ENCODE peak calls at places on chromosomes 5 and 9, in ten cellular contexts. G is cardiac fibroblast, Q is GM20000, S is brain microvascular endothelial cell, A is K562, Y is RWPE1, E is astrocyte of the spinal cord, R is fibroblast of mammary gland, N is neural crest cell, H is fibroblast of the aortic adventitia. U is an unnamed sample.

GRCh38 chr5:134018154-134018985 is 13.6 kb upstream of the VDAC1 start:
- DNase-seq in G (no peak), Q (no peak), S (no peak), A (no peak), Y (no peak), E (no peak), R (peak; percentile 12), N (no peak), H (peak; percentile 77), U (no peak)

GRCh38 chr9:133959171-133959570 is 33.0 kb downstream of the VAV2 start:
- DNase-seq in G (no peak), Q (no peak), S (no peak), A (no peak), Y (no peak), E (no peak), R (no peak), N (no peak), H (no peak), U (no peak)

GRCh38 chr9:84697494-84698114 is 28.1 kb downstream of the NTRK2 start:
- DNase-seq in G (peak; percentile 50), Q (peak; percentile 65), S (peak; percentile 64), A (peak; percentile 11), Y (peak; percentile 65), E (peak; percentile 72), R (peak; percentile 38), N (peak; percentile 59), H (peak; percentile 31), U (peak; percentile 59)

GRCh38 chr5:136308396-136308795 is 56.9 kb downstream of the TRPC7 start:
- DNase-seq in G (no peak), Q (no peak), S (no peak), A (no peak), Y (no peak), E (no peak), R (no peak), N (no peak), H (no peak), U (no peak)

GRCh38 chr9:127867356-127868277 is 9.9 kb downstream of the AK1 start:
- DNase-seq in G (no peak), Q (no peak), S (no peak), A (no peak), Y (no peak), E (no peak), R (no peak), N (no peak), H (no peak), U (no peak)

GRCh38 chr9:70614786-70615565 is 200.5 kb upstream of the KLF9 start:
- DNase-seq in G (no peak), Q (no peak), S (no peak), A (no peak), Y (no peak), E (no peak), R (no peak), N (no peak), H (no peak), U (no peak)

GRCh38 chr9:113612828-113613227 is 149.3 kb downstream of the RGS3 start:
- DNase-seq in G (no peak), Q (no peak), S (no peak), A (no peak), Y (no peak), E (no peak), R (no peak), N (no peak), H (no peak), U (no peak)

GRCh38 chr5:94263068-94263467 is 355.3 kb downstream of the KIAA0825 start:
- DNase-seq in G (no peak), Q (no peak), S (no peak), A (no peak), Y (no peak), E (no peak), R (no peak), N (no peak), H (no peak), U (no peak)

GRCh38 chr9:25442517-25442916 is 235.7 kb downstream of the TUSC1 start:
- DNase-seq in G (no peak), Q (no peak), S (no peak), A (no peak), Y (no peak), E (no peak), R (no peak), N (no peak), H (no peak), U (no peak)

GRCh38 chr5:100623719-100624118 is 88.5 kb downstream of the FAM174A start:
- DNase-seq in G (peak; percentile 70), Q (peak; percentile 21), S (peak; percentile 38), A (no peak), Y (peak; percentile 42), E (peak; percentile 49), R (peak; percentile 49), N (no peak), H (peak; percentile 66), U (no peak)

GRCh38 chr5:154871732-154872131 is 13.3 kb downstream of the CNOT8 start:
- DNase-seq in G (no peak), Q (no peak), S (no peak), A (no peak), Y (no peak), E (no peak), R (no peak), N (no peak), H (no peak), U (no peak)
- TF ChIP-seq CTCF in G (no peak), Q (no peak), S (no peak), A (no peak), Y (no peak), E (no peak), R (no peak), N (no peak), H (no peak), U (no peak)

GRCh38 chr5:169577966-169578365 is 5.6 kb upstream of the SPDL1 start:
- DNase-seq in G (peak; percentile 78), Q (no peak), S (no peak), A (no peak), Y (peak; percentile 26), E (peak; percentile 13), R (peak; percentile 70), N (no peak), H (peak; percentile 87), U (no peak)
- TF ChIP-seq CTCF in G (peak; percentile 59), Q (peak; percentile 9), S (peak; percentile 53), A (no peak), Y (peak; percentile 84), E (peak; percentile 49), R (peak; percentile 80), N (peak; percentile 56), H (peak; percentile 80), U (peak; percentile 58)

GRCh38 chr9:101388507-101388993 is 3.7 kb upstream of the BAAT start:
- DNase-seq in G (peak; percentile 9), Q (no peak), S (no peak), A (no peak), Y (no peak), E (no peak), R (peak; percentile 27), N (no peak), H (no peak), U (no peak)
- TF ChIP-seq CTCF in G (peak; percentile 30), Q (no peak), S (peak; percentile 56), A (peak; percentile 30), Y (no peak), E (peak; percentile 53), R (peak; percentile 51), N (no peak), H (peak; percentile 39), U (no peak)

GRCh38 chr5:28714887-28715286 is 1676.5 kb upstream of the CDH9 start:
- DNase-seq in G (no peak), Q (no peak), S (no peak), A (no peak), Y (no peak), E (no peak), R (no peak), N (no peak), H (no peak), U (no peak)

GRCh38 chr5:28707706-28708105 is 1669.3 kb upstream of the CDH9 start:
- DNase-seq in G (no peak), Q (no peak), S (peak; percentile 60), A (no peak), Y (no peak), E (peak; percentile 56), R (no peak), N (no peak), H (no peak), U (no peak)

GRCh38 chr5:28708472-28708871 is 1670.1 kb upstream of the CDH9 start:
- DNase-seq in G (no peak), Q (no peak), S (no peak), A (no peak), Y (no peak), E (no peak), R (no peak), N (no peak), H (no peak), U (no peak)

GRCh38 chr5:28710360-28710759 is 1672.0 kb upstream of the CDH9 start:
- DNase-seq in G (no peak), Q (no peak), S (no peak), A (peak; percentile 9), Y (peak; percentile 6), E (no peak), R (no peak), N (no peak), H (no peak), U (no peak)
- TF ChIP-seq CTCF in G (no peak), Q (no peak), S (no peak), A (no peak), Y (peak; percentile 10), E (peak; percentile 25), R (no peak), N (peak; percentile 46), H (peak; percentile 18), U (peak; percentile 39)

DNA sequence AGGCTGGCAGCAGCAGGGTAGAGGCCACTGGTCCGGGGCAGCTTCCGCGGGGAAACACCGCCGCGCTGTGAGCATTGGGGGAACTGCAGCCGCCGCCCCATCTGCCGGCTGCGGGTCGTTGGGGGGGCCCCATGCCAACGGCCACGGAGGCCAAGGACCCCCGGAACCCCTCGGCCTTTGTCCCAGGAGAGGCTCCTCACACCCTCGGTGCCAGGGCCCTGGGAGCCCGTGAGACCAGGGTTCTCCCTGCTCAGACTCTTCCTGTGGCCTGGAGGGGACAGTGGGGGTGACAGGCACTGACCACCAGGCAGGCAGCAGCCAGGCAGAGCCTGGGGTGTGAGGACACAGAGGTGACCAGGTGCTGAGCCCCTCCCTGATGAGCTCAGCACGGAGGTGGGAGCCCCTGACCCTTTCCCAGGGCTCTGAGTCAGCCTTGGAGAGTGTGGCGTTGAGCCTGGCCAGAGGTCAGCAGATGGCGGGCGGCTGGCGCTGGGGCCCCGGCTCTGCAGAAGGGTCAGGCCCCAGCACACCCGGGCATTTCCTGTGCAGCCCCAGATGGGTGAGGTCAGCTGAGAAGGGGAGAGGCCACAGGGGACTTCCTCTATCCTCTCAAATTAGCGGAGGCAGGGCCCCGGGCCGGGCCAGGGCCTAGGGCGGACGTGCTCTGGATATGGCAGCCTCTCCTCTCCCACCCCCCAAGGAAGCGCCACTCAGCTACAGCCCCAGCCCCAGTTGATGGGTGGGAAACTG is 17.9 kb upstream of the EGFL7 start:
- DNase-seq in G (peak; percentile 59), Q (peak; percentile 91), S (no peak), A (peak; percentile 66), Y (peak; percentile 95), E (no peak), R (peak; percentile 52), N (peak; percentile 73), H (no peak), U (peak; percentile 58)
- TF ChIP-seq CTCF in G (peak; percentile 68), Q (peak; percentile 94), S (peak; percentile 87), A (peak; percentile 90), Y (peak; percentile 100), E (peak; percentile 89), R (peak; percentile 65), N (peak; percentile 81), H (peak; percentile 89), U (peak; percentile 73)